ENCODE peak calls at places on chromosomes 3 and 15, in nine cellular contexts. One of them, this sample, is unnamed.

GRCh38 chr15:52100807-52101206 is 11.8 kb downstream of the BCL2L10 start:
- DNase-seq in fibroblast of lung: peak; percentile 89
- DNase-seq in Kasumi-1: peak; percentile 31
- DNase-seq in ACHN: peak; percentile 88
- DNase-seq in activated naive CD4-positive, alpha-beta T cell treated with anti-CD3 and anti-CD28 coated beads, Interleukin-2, amount 50 U/mL, for 16 hours: no peak
- DNase-seq in COR-L47: no peak
- DNase-seq in ELR: peak; percentile 94
- DNase-seq in hepatic stellate cell: peak; percentile 72
- DNase-seq in NCI-H2081 treated with DMSO at 0.1 percent for 48 hours: no peak
- DNase-seq in this sample: no peak

GRCh38 chr3:26989042-26989441 is 366.5 kb downstream of the LRRC3B start:
- DNase-seq in COR-L47: no peak
- DNase-seq in ELR: no peak
- DNase-seq in hepatic stellate cell: no peak
- DNase-seq in NCI-H2081 treated with DMSO at 0.1 percent for 48 hours: no peak
- DNase-seq in activated naive CD4-positive, alpha-beta T cell treated with anti-CD3 and anti-CD28 coated beads, Interleukin-2, amount 50 U/mL, for 16 hours: no peak
- DNase-seq in Kasumi-1: no peak
- DNase-seq in fibroblast of lung: no peak
- DNase-seq in ACHN: no peak
- DNase-seq in this sample: no peak

GRCh38 chr15:36850864-36851263 is 249.5 kb downstream of the MEIS2 start:
- DNase-seq in ELR: no peak
- DNase-seq in ACHN: no peak
- DNase-seq in COR-L47: no peak
- DNase-seq in NCI-H2081 treated with DMSO at 0.1 percent for 48 hours: no peak
- DNase-seq in Kasumi-1: no peak
- DNase-seq in hepatic stellate cell: no peak
- DNase-seq in activated naive CD4-positive, alpha-beta T cell treated with anti-CD3 and anti-CD28 coated beads, Interleukin-2, amount 50 U/mL, for 16 hours: no peak
- DNase-seq in fibroblast of lung: no peak
- DNase-seq in this sample: no peak

GRCh38 chr3:73624363-73625123 is at the start of gene PDZRN3:
- DNase-seq in ELR: peak; percentile 44
- DNase-seq in COR-L47: no peak
- DNase-seq in NCI-H2081 treated with DMSO at 0.1 percent for 48 hours: no peak
- DNase-seq in ACHN: no peak
- DNase-seq in fibroblast of lung: peak; percentile 77
- DNase-seq in activated naive CD4-positive, alpha-beta T cell treated with anti-CD3 and anti-CD28 coated beads, Interleukin-2, amount 50 U/mL, for 16 hours: no peak
- DNase-seq in Kasumi-1: no peak
- DNase-seq in hepatic stellate cell: peak; percentile 69
- DNase-seq in this sample: no peak

GRCh38 chr3:105369501-105370371 is 3.0 kb downstream of the ALCAM start:
- DNase-seq in fibroblast of lung: peak; percentile 75
- DNase-seq in hepatic stellate cell: peak; percentile 22
- DNase-seq in ACHN: peak; percentile 76
- DNase-seq in NCI-H2081 treated with DMSO at 0.1 percent for 48 hours: peak; percentile 45
- DNase-seq in COR-L47: peak; percentile 75
- DNase-seq in activated naive CD4-positive, alpha-beta T cell treated with anti-CD3 and anti-CD28 coated beads, Interleukin-2, amount 50 U/mL, for 16 hours: peak; percentile 18
- DNase-seq in Kasumi-1: peak; percentile 89
- DNase-seq in ELR: peak; percentile 85
- DNase-seq in this sample: peak; percentile 18

GRCh38 chr15:26260517-26261133 is 397.5 kb upstream of the ATP10A start:
- DNase-seq in fibroblast of lung: peak; percentile 0
- DNase-seq in COR-L47: peak; percentile 40
- DNase-seq in NCI-H2081 treated with DMSO at 0.1 percent for 48 hours: no peak
- DNase-seq in hepatic stellate cell: peak; percentile 29
- DNase-seq in ACHN: peak; percentile 32
- DNase-seq in activated naive CD4-positive, alpha-beta T cell treated with anti-CD3 and anti-CD28 coated beads, Interleukin-2, amount 50 U/mL, for 16 hours: peak; percentile 29
- DNase-seq in Kasumi-1: peak; percentile 0
- DNase-seq in ELR: peak; percentile 0
- DNase-seq in this sample: no peak

GRCh38 chr15:94524565-94524964 is 293.2 kb downstream of the MCTP2 start:
- DNase-seq in ELR: no peak
- DNase-seq in activated naive CD4-positive, alpha-beta T cell treated with anti-CD3 and anti-CD28 coated beads, Interleukin-2, amount 50 U/mL, for 16 hours: no peak
- DNase-seq in COR-L47: no peak
- DNase-seq in Kasumi-1: no peak
- DNase-seq in hepatic stellate cell: no peak
- DNase-seq in ACHN: no peak
- DNase-seq in fibroblast of lung: no peak
- DNase-seq in NCI-H2081 treated with DMSO at 0.1 percent for 48 hours: no peak
- DNase-seq in this sample: no peak

GRCh38 chr15:63892794-63893441 is 59.2 kb upstream of the HERC1 start:
- DNase-seq in ELR: no peak
- DNase-seq in activated naive CD4-positive, alpha-beta T cell treated with anti-CD3 and anti-CD28 coated beads, Interleukin-2, amount 50 U/mL, for 16 hours: peak; percentile 62
- DNase-seq in ACHN: no peak
- DNase-seq in COR-L47: no peak
- DNase-seq in fibroblast of lung: no peak
- DNase-seq in Kasumi-1: peak; percentile 100
- DNase-seq in NCI-H2081 treated with DMSO at 0.1 percent for 48 hours: no peak
- DNase-seq in hepatic stellate cell: no peak
- DNase-seq in this sample: peak; percentile 46

This sample was measured in T-helper 1 cell.